ENCODE peak calls at places on chromosomes 12 and 14, in eight cellular contexts. O is heart right ventricle, R is endothelial cell of umbilical vein, P is testis, B is IMR-90, K is tibial artery, N is cardiac muscle cell, G is ascending aorta. A is an unnamed sample.

GRCh38 chr12:101230547-101230946 is 20.5 kb upstream of the SLC5A8 start:
- DNase-seq in O (no peak), R (no peak), P (no peak), B (peak; percentile 65), K (no peak), N (no peak), G (no peak), A (peak; percentile 10)

GRCh38 chr12:114616081-114616480 is 67.9 kb downstream of the TBX3 start:
- DNase-seq in O (no peak), R (no peak), P (no peak), B (no peak), K (no peak), N (no peak), G (no peak), A (no peak)

GRCh38 chr14:103630364-103631108 is 1.5 kb downstream of the KLC1 start:
- DNase-seq in O (no peak), R (peak; percentile 10), P (peak; percentile 48), B (peak; percentile 31), K (no peak), N (no peak), G (no peak), A (no peak)

GRCh38 chr12:49292729-49293055 is 2.3 kb upstream of the PRPH start:
- DNase-seq in O (no peak), R (no peak), P (no peak), B (no peak), K (no peak), N (no peak), G (no peak), A (no peak)

GRCh38 chr12:34604631-34605509 is 582.6 kb downstream of the ALG10 start:
- DNase-seq in O (no peak), R (no peak), P (no peak), B (no peak), K (no peak), N (no peak), G (no peak), A (no peak)

GRCh38 chr12:120847392-120848157 is 56.6 kb downstream of the SPPL3 start:
- DNase-seq in O (no peak), R (no peak), P (no peak), B (no peak), K (no peak), N (no peak), G (no peak), A (no peak)

GRCh38 chr12:2588345-2588744 is 206.4 kb upstream of the FKBP4 start:
- DNase-seq in O (no peak), R (no peak), P (no peak), B (no peak), K (no peak), N (no peak), G (no peak), A (no peak)

GRCh38 chr12:3540387-3541320 is 49.7 kb downstream of the PRMT8 start:
- DNase-seq in O (no peak), R (no peak), P (no peak), B (no peak), K (no peak), N (no peak), G (no peak), A (no peak)

GRCh38 chr12:122155705-122156104 is 18.3 kb downstream of the IL31 start:
- DNase-seq in O (no peak), R (no peak), P (no peak), B (no peak), K (no peak), N (no peak), G (no peak), A (no peak)

GRCh38 chr14:68014771-68015170 is 195.2 kb downstream of the RAD51B start:
- DNase-seq in O (no peak), R (no peak), P (no peak), B (no peak), K (no peak), N (no peak), G (no peak), A (no peak)

GRCh38 chr12:5295151-5295550 is 136.8 kb upstream of the NTF3 start:
- DNase-seq in O (no peak), R (no peak), P (no peak), B (peak; percentile 33), K (no peak), N (no peak), G (no peak), A (no peak)

GRCh38 chr12:121577443-121578180 is 3.2 kb downstream of the KDM2B start:
- DNase-seq in O (no peak), R (no peak), P (peak; percentile 59), B (no peak), K (no peak), N (peak; percentile 42), G (no peak), A (no peak)

GRCh38 chr14:24156840-24157239 is 4.2 kb upstream of the IRF9 start:
- DNase-seq in O (no peak), R (no peak), P (no peak), B (no peak), K (no peak), N (no peak), G (no peak), A (no peak)

GRCh38 chr12:115956674-115957073 is 320.8 kb downstream of the MED13L start:
- DNase-seq in O (no peak), R (no peak), P (no peak), B (no peak), K (no peak), N (no peak), G (no peak), A (no peak)

GRCh38 chr12:11568155-11568761 is 81.2 kb upstream of the ETV6 start:
- DNase-seq in O (no peak), R (no peak), P (no peak), B (no peak), K (no peak), N (no peak), G (no peak), A (no peak)

GRCh38 chr12:14691560-14691959 is 4.8 kb downstream of the GUCY2C start:
- DNase-seq in O (peak; percentile 85), R (no peak), P (peak; percentile 55), B (no peak), K (peak; percentile 86), N (no peak), G (peak; percentile 34), A (no peak)

DNA sequence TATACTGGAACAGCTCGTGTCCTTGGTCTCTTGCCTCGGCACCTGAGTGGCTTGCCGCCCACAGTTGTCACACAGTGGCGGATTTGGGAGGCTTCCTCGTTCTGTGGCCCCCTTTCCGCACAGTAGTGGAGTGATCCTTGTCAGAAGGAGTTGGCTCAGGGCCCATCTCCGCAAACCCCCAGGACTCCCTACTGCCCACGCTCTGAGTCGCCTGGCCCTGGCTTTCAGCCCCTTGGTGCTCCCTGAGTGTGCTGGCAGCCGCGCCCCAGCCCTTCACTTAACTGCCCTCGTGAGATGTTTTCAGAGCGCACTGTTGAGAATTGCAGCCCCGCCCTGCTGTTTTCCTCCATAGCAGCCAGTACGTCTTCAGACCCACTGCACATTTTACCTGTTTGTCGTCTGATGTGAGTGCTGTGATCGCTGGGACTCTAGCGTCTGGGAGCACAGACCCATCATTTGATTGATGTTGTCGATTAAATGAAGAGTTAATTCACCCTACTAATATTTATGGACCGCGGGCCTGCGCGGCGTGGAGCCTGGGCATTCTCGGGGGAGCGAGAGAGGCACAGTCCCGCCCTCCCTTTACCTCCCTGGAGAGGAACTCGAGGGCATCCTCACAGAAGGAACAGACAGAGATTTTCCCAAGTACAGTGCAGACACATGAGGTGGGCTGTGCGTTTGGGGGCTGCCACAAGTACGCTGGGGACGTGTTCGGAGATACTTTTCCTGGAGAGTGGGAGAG is 91.8 kb downstream of the DDX51 start:
- DNase-seq in O (no peak), R (no peak), P (no peak), B (no peak), K (no peak), N (no peak), G (no peak), A (no peak)
- H3K27me3 ChIP-seq in O (no peaks in the 10 kb centered on the region), R (no peaks in the 10 kb centered on the region), P (no peaks in the 10 kb centered on the region), B (no peaks in the 10 kb centered on the region), K (no peaks in the 10 kb centered on the region), N (no peaks in the 10 kb centered on the region), G (no peaks in the 10 kb centered on the region), A (no peaks in the 10 kb centered on the region)

GRCh38 chr14:20194101-20194500 is 3.4 kb downstream of the OR11G2 start:
- DNase-seq in O (no peak), R (no peak), P (no peak), B (no peak), K (no peak), N (no peak), G (no peak), A (no peak)

GRCh38 chr14:20198991-20199390 is 8.3 kb downstream of the OR11G2 start:
- DNase-seq in O (no peak), R (no peak), P (no peak), B (no peak), K (no peak), N (no peak), G (no peak), A (no peak)

GRCh38 chr14:20197459-20197858 is 6.8 kb downstream of the OR11G2 start:
- DNase-seq in O (no peak), R (no peak), P (no peak), B (no peak), K (peak; percentile 34), N (no peak), G (no peak), A (no peak)

GRCh38 chr14:20191396-20191795 is 700 bp downstream of the OR11G2 start:
- DNase-seq in O (no peak), R (no peak), P (no peak), B (no peak), K (no peak), N (no peak), G (no peak), A (no peak)

GRCh38 chr14:20195911-20196310 is 5.2 kb downstream of the OR11G2 start:
- DNase-seq in O (no peak), R (no peak), P (no peak), B (no peak), K (no peak), N (no peak), G (no peak), A (no peak)
- TF ChIP-seq CTCF in O (no peak), R (no peak), P (no peak), B (no peak), K (no peak), N (no peak), G (no peak), A (no peak)

DNA sequence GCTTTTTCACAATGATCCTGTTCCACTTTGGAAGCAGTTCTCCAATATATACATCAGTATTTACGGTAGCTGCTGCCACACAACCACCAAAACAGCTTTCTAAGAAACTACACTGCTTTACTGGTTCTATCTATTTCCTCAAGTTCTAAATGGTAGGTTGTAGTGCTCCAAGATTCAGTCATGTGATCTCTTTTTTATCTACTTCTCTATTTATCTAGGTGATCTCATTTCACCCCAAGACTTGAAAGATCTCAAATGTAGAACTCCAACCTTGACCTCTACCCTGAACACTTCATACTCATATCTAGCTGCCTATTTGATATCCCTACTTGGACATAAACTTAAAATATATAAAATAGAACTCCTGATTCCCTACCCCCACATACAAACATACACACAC is 133.9 kb upstream of the RAP1B start:
- DNase-seq in O (no peak), R (no peak), P (no peak), B (no peak), K (no peak), N (no peak), G (no peak), A (no peak)
- H3K27me3 ChIP-seq in O (no peaks in the 10 kb centered on the region), R (no peaks in the 10 kb centered on the region), P (no peaks in the 10 kb centered on the region), B (no peaks in the 10 kb centered on the region), K (no peaks in the 10 kb centered on the region), N (no peaks in the 10 kb centered on the region), G (no peaks in the 10 kb centered on the region), A (no peaks in the 10 kb centered on the region)

DNA sequence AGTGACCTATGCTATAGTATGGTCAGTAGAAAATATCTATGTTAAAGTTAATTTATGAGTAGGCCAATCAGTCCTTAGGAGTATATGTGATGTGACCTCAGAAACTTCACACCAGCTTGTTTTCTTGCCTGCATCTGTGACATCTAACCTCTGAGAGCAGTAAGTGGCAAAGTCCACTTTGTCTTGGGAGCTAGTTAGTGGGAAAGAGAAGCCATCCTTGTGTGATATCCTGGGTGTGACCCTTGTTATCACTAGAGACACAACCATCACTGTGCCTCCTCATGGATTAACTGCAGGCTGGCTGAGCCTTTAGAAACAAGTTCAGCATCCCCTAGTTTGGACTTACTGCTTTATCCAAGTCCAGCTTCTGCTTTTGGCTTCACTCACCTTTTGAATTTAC is 170.6 kb upstream of the STXBP6 start:
- DNase-seq in O (no peak), R (no peak), P (no peak), B (no peak), K (no peak), N (no peak), G (no peak), A (no peak)
- TF ChIP-seq CTCF in O (no peak), R (no peak), P (no peak), B (no peak), K (no peak), N (no peak), G (no peak), A (no peak)

A was measured in AG04450.